ENCODE peak calls at places on chromosomes 11 and 22, in nine cellular contexts. One of them, this sample, is unnamed.
A peak's percentile ranks its signal among the peaks of the same experiment; 100 is the strongest.

GRCh38 chr22:19195796-19196731 is 17.5 kb upstream of the SLC25A1 start:
- DNase-seq in esophagus squamous epithelium: no peak
- DNase-seq in A549: no peak
- DNase-seq in cardiac muscle cell: no peak
- DNase-seq in GM12865: peak; percentile 40
- DNase-seq in GM23338: no peak
- DNase-seq in IMR-90: no peak
- DNase-seq in pancreas: no peak
- DNase-seq in hepatocyte: no peak
- DNase-seq in this sample: no peak

GRCh38 chr11:8652140-8652539 is 30.3 kb downstream of the TRIM66 start:
- DNase-seq in esophagus squamous epithelium: no peak
- DNase-seq in A549: no peak
- DNase-seq in cardiac muscle cell: peak; percentile 78
- DNase-seq in GM12865: no peak
- DNase-seq in GM23338: no peak
- DNase-seq in IMR-90: peak; percentile 99
- DNase-seq in pancreas: no peak
- DNase-seq in hepatocyte: peak; percentile 55
- DNase-seq in this sample: no peak

GRCh38 chr11:111659201-111659600 is 57.0 kb downstream of the SIK2 start:
- DNase-seq in esophagus squamous epithelium: no peak
- DNase-seq in A549: no peak
- DNase-seq in cardiac muscle cell: no peak
- DNase-seq in GM12865: no peak
- DNase-seq in GM23338: peak; percentile 20
- DNase-seq in IMR-90: no peak
- DNase-seq in pancreas: no peak
- DNase-seq in hepatocyte: no peak
- DNase-seq in this sample: no peak

GRCh38 chr11:6395470-6396060 is 5.3 kb downstream of the SMPD1 start:
- DNase-seq in esophagus squamous epithelium: no peak
- DNase-seq in A549: no peak
- DNase-seq in cardiac muscle cell: no peak
- DNase-seq in GM12865: no peak
- DNase-seq in GM23338: no peak
- DNase-seq in IMR-90: no peak
- DNase-seq in pancreas: no peak
- DNase-seq in hepatocyte: no peak
- DNase-seq in this sample: no peak

GRCh38 chr11:33674035-33674814 is 26.4 kb downstream of the C11orf91 start:
- DNase-seq in esophagus squamous epithelium: no peak
- DNase-seq in A549: no peak
- DNase-seq in cardiac muscle cell: peak; percentile 49
- DNase-seq in GM12865: no peak
- DNase-seq in GM23338: no peak
- DNase-seq in IMR-90: peak; percentile 86
- DNase-seq in pancreas: no peak
- DNase-seq in hepatocyte: no peak
- DNase-seq in this sample: no peak

GRCh38 chr11:98630736-98631135 is 390.0 kb upstream of the CNTN5 start:
- DNase-seq in esophagus squamous epithelium: no peak
- DNase-seq in A549: no peak
- DNase-seq in cardiac muscle cell: no peak
- DNase-seq in GM12865: no peak
- DNase-seq in GM23338: peak; percentile 9
- DNase-seq in IMR-90: no peak
- DNase-seq in pancreas: no peak
- DNase-seq in hepatocyte: no peak
- DNase-seq in this sample: no peak

GRCh38 chr22:36422287-36423014 is 34.7 kb upstream of the MYH9 start:
- DNase-seq in esophagus squamous epithelium: no peak
- DNase-seq in A549: no peak
- DNase-seq in cardiac muscle cell: no peak
- DNase-seq in GM12865: no peak
- DNase-seq in GM23338: no peak
- DNase-seq in IMR-90: no peak
- DNase-seq in pancreas: no peak
- DNase-seq in hepatocyte: peak; percentile 53
- DNase-seq in this sample: no peak

GRCh38 chr22:46578824-46579561 is 41.2 kb upstream of the GRAMD4 start:
- DNase-seq in esophagus squamous epithelium: no peak
- DNase-seq in A549: no peak
- DNase-seq in cardiac muscle cell: peak; percentile 55
- DNase-seq in GM12865: no peak
- DNase-seq in GM23338: no peak
- DNase-seq in IMR-90: peak; percentile 40
- DNase-seq in pancreas: peak; percentile 71
- DNase-seq in hepatocyte: peak; percentile 56
- DNase-seq in this sample: no peak

GRCh38 chr11:1779806-1780699 is 16.3 kb upstream of the CTSD start:
- DNase-seq in esophagus squamous epithelium: no peak
- DNase-seq in A549: no peak
- DNase-seq in cardiac muscle cell: no peak
- DNase-seq in GM12865: no peak
- DNase-seq in GM23338: no peak
- DNase-seq in IMR-90: no peak
- DNase-seq in pancreas: peak; percentile 47
- DNase-seq in hepatocyte: no peak
- DNase-seq in this sample: no peak

GRCh38 chr22:44505796-44506354 is 7.8 kb upstream of the RTL6 start:
- DNase-seq in esophagus squamous epithelium: no peak
- DNase-seq in A549: no peak
- DNase-seq in cardiac muscle cell: no peak
- DNase-seq in GM12865: no peak
- DNase-seq in GM23338: no peak
- DNase-seq in IMR-90: no peak
- DNase-seq in pancreas: no peak
- DNase-seq in hepatocyte: no peak
- DNase-seq in this sample: no peak

GRCh38 chr11:115153135-115153534 is 351.1 kb downstream of the CADM1 start:
- DNase-seq in esophagus squamous epithelium: no peak
- DNase-seq in A549: no peak
- DNase-seq in cardiac muscle cell: no peak
- DNase-seq in GM12865: no peak
- DNase-seq in GM23338: no peak
- DNase-seq in IMR-90: peak; percentile 33
- DNase-seq in pancreas: no peak
- DNase-seq in hepatocyte: no peak
- DNase-seq in this sample: no peak

GRCh38 chr11:35304393-35304790 is 115.0 kb downstream of the SLC1A2 start:
- DNase-seq in esophagus squamous epithelium: no peak
- DNase-seq in A549: peak; percentile 24
- DNase-seq in cardiac muscle cell: peak; percentile 57
- DNase-seq in GM12865: peak; percentile 26
- DNase-seq in GM23338: no peak
- DNase-seq in IMR-90: peak; percentile 88
- DNase-seq in pancreas: no peak
- DNase-seq in hepatocyte: peak; percentile 13
- DNase-seq in this sample: peak; percentile 93

GRCh38 chr22:30396871-30397655 is at the start of gene SEC14L2:
- DNase-seq in esophagus squamous epithelium: no peak
- DNase-seq in A549: peak; percentile 55
- DNase-seq in cardiac muscle cell: peak; percentile 56
- DNase-seq in GM12865: peak; percentile 31
- DNase-seq in GM23338: peak; percentile 85
- DNase-seq in IMR-90: peak; percentile 26
- DNase-seq in pancreas: peak; percentile 85
- DNase-seq in hepatocyte: peak; percentile 79
- DNase-seq in this sample: no peak

GRCh38 chr11:87290304-87290922 is 252.7 kb downstream of the TMEM135 start:
- DNase-seq in esophagus squamous epithelium: no peak
- DNase-seq in A549: peak; percentile 42
- DNase-seq in cardiac muscle cell: peak; percentile 79
- DNase-seq in GM12865: peak; percentile 56
- DNase-seq in GM23338: peak; percentile 79
- DNase-seq in IMR-90: peak; percentile 64
- DNase-seq in pancreas: no peak
- DNase-seq in hepatocyte: peak; percentile 77
- DNase-seq in this sample: peak; percentile 42

GRCh38 chr22:43293661-43294392 is 49.3 kb downstream of the SCUBE1 start:
- DNase-seq in esophagus squamous epithelium: no peak
- DNase-seq in A549: peak; percentile 32
- DNase-seq in cardiac muscle cell: peak; percentile 29
- DNase-seq in GM12865: no peak
- DNase-seq in GM23338: no peak
- DNase-seq in IMR-90: peak; percentile 60
- DNase-seq in pancreas: no peak
- DNase-seq in hepatocyte: peak; percentile 93
- DNase-seq in this sample: peak; percentile 91

GRCh38 chr11:36817336-36817965 is 219.4 kb upstream of the RAG2 start:
- DNase-seq in esophagus squamous epithelium: no peak
- DNase-seq in A549: no peak
- DNase-seq in cardiac muscle cell: peak; percentile 6
- DNase-seq in GM12865: no peak
- DNase-seq in GM23338: no peak
- DNase-seq in IMR-90: no peak
- DNase-seq in pancreas: no peak
- DNase-seq in hepatocyte: peak; percentile 7
- DNase-seq in this sample: no peak

GRCh38 chr11:44788536-44789227 is 61.9 kb downstream of the TSPAN18 start:
- DNase-seq in esophagus squamous epithelium: no peak
- DNase-seq in A549: no peak
- DNase-seq in cardiac muscle cell: no peak
- DNase-seq in GM12865: no peak
- DNase-seq in GM23338: no peak
- DNase-seq in IMR-90: peak; percentile 49
- DNase-seq in pancreas: no peak
- DNase-seq in hepatocyte: no peak
- DNase-seq in this sample: no peak

GRCh38 chr11:79055866-79056632 is 384.8 kb downstream of the TENM4 start:
- DNase-seq in esophagus squamous epithelium: no peak
- DNase-seq in A549: no peak
- DNase-seq in cardiac muscle cell: peak; percentile 77
- DNase-seq in GM12865: no peak
- DNase-seq in GM23338: peak; percentile 45
- DNase-seq in IMR-90: peak; percentile 79
- DNase-seq in pancreas: no peak
- DNase-seq in hepatocyte: no peak
- DNase-seq in this sample: no peak
- TF ChIP-seq CTCF in esophagus squamous epithelium: no peak
- TF ChIP-seq CTCF in A549: no peak
- TF ChIP-seq CTCF in cardiac muscle cell: peak; percentile 15
- TF ChIP-seq CTCF in GM12865: no peak
- TF ChIP-seq CTCF in GM23338: peak; percentile 16
- TF ChIP-seq CTCF in IMR-90: no peak
- TF ChIP-seq CTCF in pancreas: no peak
- TF ChIP-seq CTCF in hepatocyte: no peak
- TF ChIP-seq CTCF in this sample: peak; percentile 23

GRCh38 chr22:48491451-48491941 is 1336.2 kb downstream of the BRD1 start:
- DNase-seq in esophagus squamous epithelium: no peak
- DNase-seq in A549: peak; percentile 30
- DNase-seq in cardiac muscle cell: no peak
- DNase-seq in GM12865: no peak
- DNase-seq in GM23338: no peak
- DNase-seq in IMR-90: no peak
- DNase-seq in pancreas: peak; percentile 47
- DNase-seq in hepatocyte: peak; percentile 13
- DNase-seq in this sample: no peak
- H3K4me3 ChIP-seq in esophagus squamous epithelium: no peak overlapping the region
- H3K4me3 ChIP-seq in A549: peak overlapping the region; percentile 69
- H3K4me3 ChIP-seq in cardiac muscle cell: no peak overlapping the region
- H3K4me3 ChIP-seq in GM12865: no peak overlapping the region
- H3K4me3 ChIP-seq in GM23338: peak overlapping the region; percentile 56
- H3K4me3 ChIP-seq in IMR-90: no peak overlapping the region
- H3K4me3 ChIP-seq in pancreas: no peak overlapping the region
- H3K4me3 ChIP-seq in hepatocyte: no peak overlapping the region
- H3K4me3 ChIP-seq in this sample: no peak overlapping the region

GRCh38 chr11:122634507-122634906 is 21.0 kb upstream of the UBASH3B start:
- DNase-seq in esophagus squamous epithelium: no peak
- DNase-seq in A549: no peak
- DNase-seq in cardiac muscle cell: no peak
- DNase-seq in GM12865: no peak
- DNase-seq in GM23338: peak; percentile 52
- DNase-seq in IMR-90: peak; percentile 64
- DNase-seq in pancreas: no peak
- DNase-seq in hepatocyte: peak; percentile 22
- DNase-seq in this sample: no peak

GRCh38 chr11:122637538-122637937 is 18.0 kb upstream of the UBASH3B start:
- DNase-seq in esophagus squamous epithelium: no peak
- DNase-seq in A549: no peak
- DNase-seq in cardiac muscle cell: no peak
- DNase-seq in GM12865: no peak
- DNase-seq in GM23338: no peak
- DNase-seq in IMR-90: no peak
- DNase-seq in pancreas: no peak
- DNase-seq in hepatocyte: no peak
- DNase-seq in this sample: no peak

GRCh38 chr11:122632178-122632824 is 23.2 kb upstream of the UBASH3B start:
- DNase-seq in esophagus squamous epithelium: no peak
- DNase-seq in A549: no peak
- DNase-seq in cardiac muscle cell: no peak
- DNase-seq in GM12865: no peak
- DNase-seq in GM23338: no peak
- DNase-seq in IMR-90: no peak
- DNase-seq in pancreas: no peak
- DNase-seq in hepatocyte: no peak
- DNase-seq in this sample: no peak

GRCh38 chr11:122628691-122629555 is 26.6 kb upstream of the UBASH3B start:
- DNase-seq in esophagus squamous epithelium: no peak
- DNase-seq in A549: peak; percentile 74
- DNase-seq in cardiac muscle cell: peak; percentile 82
- DNase-seq in GM12865: peak; percentile 58
- DNase-seq in GM23338: peak; percentile 88
- DNase-seq in IMR-90: peak; percentile 77
- DNase-seq in pancreas: peak; percentile 79
- DNase-seq in hepatocyte: peak; percentile 73
- DNase-seq in this sample: no peak

DNA sequence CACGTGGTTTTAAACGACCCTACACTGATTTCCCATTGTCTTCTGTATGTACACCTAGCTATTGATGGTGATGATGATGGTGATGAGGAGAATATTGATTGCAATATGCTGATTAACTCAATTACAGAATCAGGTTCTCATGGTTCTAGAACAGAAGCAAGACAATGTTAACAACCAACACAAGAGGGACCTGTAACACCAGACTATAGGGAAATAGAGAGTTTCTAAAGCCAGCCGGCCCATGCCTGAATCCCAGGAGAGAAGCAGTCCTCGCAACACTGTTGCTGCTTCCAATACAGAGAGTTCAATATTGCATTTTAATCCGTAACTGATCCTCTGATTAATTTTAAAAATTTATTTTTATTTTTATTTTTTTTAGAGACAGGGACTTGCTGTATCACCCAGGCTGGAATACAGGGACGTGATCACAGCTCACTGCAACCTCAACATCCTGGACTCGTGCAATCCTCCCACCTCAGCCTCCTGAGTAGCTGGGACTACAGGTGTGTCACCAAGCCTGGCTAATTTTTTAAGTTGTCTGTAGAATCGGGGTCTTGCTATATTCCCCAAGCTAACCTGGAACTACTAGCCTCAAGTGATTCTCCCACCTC is 22.2 kb upstream of the UBASH3B start:
- DNase-seq in esophagus squamous epithelium: no peak
- DNase-seq in A549: peak; percentile 34
- DNase-seq in cardiac muscle cell: peak; percentile 72
- DNase-seq in GM12865: peak; percentile 33
- DNase-seq in GM23338: peak; percentile 73
- DNase-seq in IMR-90: peak; percentile 69
- DNase-seq in pancreas: no peak
- DNase-seq in hepatocyte: peak; percentile 62
- DNase-seq in this sample: no peak
- TF ChIP-seq CTCF in esophagus squamous epithelium: no peak
- TF ChIP-seq CTCF in A549: peak; percentile 71
- TF ChIP-seq CTCF in cardiac muscle cell: peak; percentile 51
- TF ChIP-seq CTCF in GM12865: peak; percentile 36
- TF ChIP-seq CTCF in GM23338: peak; percentile 62
- TF ChIP-seq CTCF in IMR-90: peak; percentile 65
- TF ChIP-seq CTCF in pancreas: no peak
- TF ChIP-seq CTCF in hepatocyte: peak; percentile 56
- TF ChIP-seq CTCF in this sample: peak; percentile 40

GRCh38 chr11:78151804-78152203 is 12.4 kb upstream of the ALG8 start:
- DNase-seq in esophagus squamous epithelium: no peak
- DNase-seq in A549: no peak
- DNase-seq in cardiac muscle cell: no peak
- DNase-seq in GM12865: no peak
- DNase-seq in GM23338: no peak
- DNase-seq in IMR-90: no peak
- DNase-seq in pancreas: no peak
- DNase-seq in hepatocyte: no peak
- DNase-seq in this sample: no peak
- H3K4me3 ChIP-seq in esophagus squamous epithelium: no peak overlapping the region
- H3K4me3 ChIP-seq in A549: no peak overlapping the region
- H3K4me3 ChIP-seq in cardiac muscle cell: no peak overlapping the region
- H3K4me3 ChIP-seq in GM12865: no peak overlapping the region
- H3K4me3 ChIP-seq in GM23338: no peak overlapping the region
- H3K4me3 ChIP-seq in IMR-90: no peak overlapping the region
- H3K4me3 ChIP-seq in pancreas: no peak overlapping the region
- H3K4me3 ChIP-seq in hepatocyte: no peak overlapping the region
- H3K4me3 ChIP-seq in this sample: no peak overlapping the region